ENCODE peak calls at places on chromosomes 2 and 18, in seven cellular contexts. B, P, U, O, T, K and Y are unnamed samples.

GRCh38 chr18:73487956-73488355 is 620.2 kb upstream of the NETO1 start:
- DNase-seq in U (no peak), B (no peak), P (no peak), O (peak; percentile 88), T (no peak), K (no peak), Y (no peak)

GRCh38 chr2:32212293-32212692 is 46.6 kb downstream of the SLC30A6 start:
- DNase-seq in K (no peak), B (no peak), O (no peak), T (no peak), U (no peak), P (no peak), Y (no peak)

GRCh38 chr18:42053188-42053781 is 98.3 kb downstream of the PIK3C3 start:
- DNase-seq in O (peak; percentile 72), K (peak; percentile 48), U (peak; percentile 26), P (no peak), B (peak; percentile 40), T (peak; percentile 48), Y (peak; percentile 11)

GRCh38 chr2:43169091-43169936 is 57.1 kb downstream of the ZFP36L2 start:
- DNase-seq in U (no peak), P (no peak), O (no peak), B (no peak), T (no peak), K (no peak), Y (no peak)

GRCh38 chr2:43812947-43813346 is 25.7 kb downstream of the ABCG5 start:
- DNase-seq in U (no peak), P (no peak), O (no peak), T (no peak), B (no peak), K (no peak), Y (no peak)

GRCh38 chr18:79199691-79200374 is 130.6 kb downstream of the ATP9B start:
- DNase-seq in P (no peak), B (no peak), O (peak; percentile 46), U (no peak), T (no peak), K (no peak), Y (no peak)

GRCh38 chr18:60892855-60893254 is 440.4 kb upstream of the CDH20 start:
- DNase-seq in U (no peak), B (no peak), P (no peak), T (no peak), O (peak; percentile 73), K (no peak), Y (no peak)

GRCh38 chr18:34494359-34494696 is 215.8 kb upstream of the DTNA start:
- DNase-seq in K (no peak), U (no peak), P (peak; percentile 29), B (no peak), O (no peak), T (no peak), Y (peak; percentile 62)

GRCh38 chr2:134220525-134220924 is 33.3 kb upstream of the MGAT5 start:
- DNase-seq in K (no peak), O (peak; percentile 38), P (no peak), B (no peak), U (no peak), T (no peak), Y (no peak)

GRCh38 chr2:9699139-9699823 is 68.5 kb upstream of the YWHAQ start:
- DNase-seq in T (no peak), P (no peak), K (no peak), U (no peak), O (peak; percentile 87), B (no peak), Y (no peak)

GRCh38 chr2:39666489-39667141 is 898 bp downstream of the TMEM178A start:
- DNase-seq in O (peak; percentile 4), B (peak; percentile 38), T (no peak), P (no peak), K (no peak), U (no peak), Y (peak; percentile 8)

GRCh38 chr2:122263746-122264145 is 508.3 kb downstream of the TSN start:
- DNase-seq in U (no peak), B (no peak), O (peak; percentile 4), T (no peak), P (no peak), K (no peak), Y (no peak)

GRCh38 chr2:202609381-202610145 is 25.2 kb upstream of the FAM117B start:
- DNase-seq in U (no peak), K (no peak), P (no peak), B (no peak), T (no peak), O (no peak), Y (no peak)

GRCh38 chr2:24875272-24875671 is 44.8 kb downstream of the ADCY3 start:
- DNase-seq in P (no peak), U (no peak), K (no peak), O (peak; percentile 70), B (no peak), T (no peak), Y (no peak)

GRCh38 chr18:22836932-22837331 is 96.2 kb upstream of the RBBP8 start:
- DNase-seq in P (no peak), U (no peak), B (no peak), T (no peak), K (no peak), O (no peak), Y (no peak)

GRCh38 chr2:102434655-102435381 is 11.9 kb downstream of the IL18RAP start:
- DNase-seq in O (no peak), B (no peak), P (no peak), T (no peak), K (no peak), U (no peak), Y (no peak)

GRCh38 chr18:10751711-10752110 is 225.9 kb downstream of the NAPG start:
- DNase-seq in U (no peak), P (no peak), K (no peak), O (no peak), T (no peak), B (no peak), Y (no peak)

GRCh38 chr2:223952280-223952968 is 4.8 kb upstream of the MRPL44 start:
- DNase-seq in U (no peak), O (no peak), K (no peak), P (no peak), T (no peak), B (no peak), Y (no peak)

GRCh38 chr2:168090366-168091019 is 156.9 kb downstream of the STK39 start:
- DNase-seq in O (no peak), U (no peak), B (no peak), K (no peak), P (no peak), T (no peak), Y (no peak)

GRCh38 chr18:35511833-35512232 is 14.1 kb upstream of the INO80C start:
- DNase-seq in O (no peak), T (no peak), U (no peak), B (no peak), K (no peak), P (no peak), Y (no peak)

GRCh38 chr18:29821544-29821943 is 1221.0 kb downstream of the DSC3 start:
- DNase-seq in T (no peak), O (no peak), U (no peak), B (no peak), P (no peak), K (no peak), Y (no peak)

GRCh38 chr18:10216809-10217208 is 237.6 kb upstream of the APCDD1 start:
- DNase-seq in U (no peak), T (no peak), P (no peak), B (no peak), K (no peak), O (no peak), Y (no peak)

GRCh38 chr18:61414116-61414515 is 80.9 kb downstream of the CDH20 start:
- DNase-seq in T (no peak), U (no peak), B (no peak), K (no peak), P (no peak), O (no peak), Y (no peak)

GRCh38 chr18:62018761-62019041 is 125.9 kb upstream of the RNF152 start:
- DNase-seq in K (no peak), B (no peak), T (no peak), O (no peak), U (no peak), P (no peak), Y (no peak)

GRCh38 chr2:68357608-68358337 is 7.3 kb upstream of the PLEK start:
- DNase-seq in O (peak; percentile 70), K (no peak), P (no peak), U (no peak), T (no peak), B (peak; percentile 67), Y (peak; percentile 26)

GRCh38 chr2:99674031-99674430 is 184.2 kb upstream of the REV1 start:
- DNase-seq in U (no peak), B (no peak), P (no peak), O (no peak), K (no peak), T (no peak), Y (no peak)

GRCh38 chr2:20104900-20105545 is 53.6 kb upstream of the LAPTM4A start:
- DNase-seq in P (no peak), T (no peak), B (no peak), K (no peak), U (no peak), O (no peak), Y (no peak)

GRCh38 chr2:209463226-209463625 is 39.4 kb downstream of the MAP2 start:
- DNase-seq in U (no peak), O (no peak), P (no peak), K (no peak), B (no peak), T (no peak), Y (no peak)

GRCh38 chr2:70069049-70069448 is 18.2 kb upstream of the PCBP1 start:
- DNase-seq in B (no peak), K (peak; percentile 68), T (peak; percentile 79), U (peak; percentile 38), O (peak; percentile 24), P (no peak), Y (no peak)

GRCh38 chr2:174881678-174882077 is 117.4 kb upstream of the CHRNA1 start:
- DNase-seq in O (no peak), P (no peak), T (no peak), B (no peak), U (no peak), K (no peak), Y (no peak)